ENCODE peak calls at places on chromosomes 7 and 10, in five cellular contexts. T is EL, Q is HEK293T, L is GF-D8, J is A673. N is an unnamed sample.
A peak's percentile ranks its signal among the peaks of the same experiment; 100 is the strongest.

GRCh38 chr7:149284343-149284742 is 22.3 kb downstream of the ZNF783 start:
- DNase-seq in T (no peak), Q (no peak), L (no peak), J (no peak), N (no peak)

GRCh38 chr7:41256186-41256945 is 446.5 kb downstream of the INHBA start:
- DNase-seq in T (peak; percentile 60), Q (no peak), L (no peak), J (no peak), N (no peak)

GRCh38 chr10:127968027-127968441 is 61.1 kb downstream of the PTPRE start:
- DNase-seq in T (no peak), Q (no peak), L (no peak), J (no peak), N (no peak)

GRCh38 chr7:45184326-45185027 is 26.9 kb downstream of the RAMP3 start:
- DNase-seq in T (no peak), Q (no peak), L (no peak), J (no peak), N (no peak)

GRCh38 chr10:72061491-72061890 is 26.9 kb downstream of the SPOCK2 start:
- DNase-seq in T (no peak), Q (no peak), L (no peak), J (no peak), N (no peak)

GRCh38 chr7:922334-923107 is 32.0 kb downstream of the ADAP1 start:
- DNase-seq in T (no peak), Q (no peak), L (peak; percentile 50), J (no peak), N (no peak)

GRCh38 chr10:97570146-97570788 is 2.3 kb upstream of the ANKRD2 start:
- DNase-seq in T (no peak), Q (no peak), L (no peak), J (no peak), N (no peak)

GRCh38 chr7:105906169-105906568 is 29.8 kb upstream of the ATXN7L1 start:
- DNase-seq in T (no peak), Q (no peak), L (no peak), J (peak; percentile 24), N (no peak)

GRCh38 chr10:72257051-72257892 is 16.5 kb upstream of the DDIT4 start:
- DNase-seq in T (no peak), Q (no peak), L (peak; percentile 55), J (no peak), N (no peak)

GRCh38 chr10:111102381-111102973 is 25.6 kb downstream of the ADRA2A start:
- DNase-seq in T (no peak), Q (no peak), L (no peak), J (no peak), N (no peak)

GRCh38 chr7:2802082-2802481 is 42.0 kb downstream of the GNA12 start:
- DNase-seq in T (peak; percentile 72), Q (no peak), L (no peak), J (no peak), N (no peak)

GRCh38 chr7:27678617-27679260 is 16.1 kb upstream of the HIBADH start:
- DNase-seq in T (peak; percentile 71), Q (no peak), L (no peak), J (no peak), N (peak; percentile 62)

GRCh38 chr10:78224602-78225001 is 190.9 kb downstream of the RPS24 start:
- DNase-seq in T (peak; percentile 72), Q (no peak), L (no peak), J (no peak), N (no peak)

GRCh38 chr7:119482209-119482608 is 790.8 kb upstream of the KCND2 start:
- DNase-seq in T (no peak), Q (peak; percentile 31), L (no peak), J (peak; percentile 51), N (peak; percentile 76)

GRCh38 chr10:51716981-51717380 is 17.6 kb upstream of the CSTF2T start:
- DNase-seq in T (no peak), Q (no peak), L (no peak), J (no peak), N (no peak)

GRCh38 chr7:114670676-114671075 is 251.2 kb upstream of the MDFIC start:
- DNase-seq in T (no peak), Q (no peak), L (no peak), J (no peak), N (no peak)

GRCh38 chr7:152435384-152436278 is at the start of gene KMT2C:
- DNase-seq in T (peak; percentile 44), Q (peak; percentile 66), L (no peak), J (peak; percentile 56), N (peak; percentile 53)

GRCh38 chr10:69222157-69223027 is 2.3 kb downstream of the HKDC1 start:
- DNase-seq in T (peak; percentile 66), Q (peak; percentile 53), L (peak; percentile 90), J (peak; percentile 81), N (peak; percentile 63)

GRCh38 chr7:135320277-135320676 is 86.6 kb downstream of the STRA8 start:
- DNase-seq in T (peak; percentile 68), Q (no peak), L (no peak), J (peak; percentile 38), N (peak; percentile 20)

GRCh38 chr7:123125231-123125630 is 74.5 kb downstream of the SLC13A1 start:
- DNase-seq in T (no peak), Q (no peak), L (no peak), J (no peak), N (no peak)

GRCh38 chr10:22554481-22555182 is 159.7 kb downstream of the PIP4K2A start:
- DNase-seq in T (no peak), Q (peak; percentile 63), L (no peak), J (no peak), N (no peak)

GRCh38 chr7:44278451-44279161 is 46.8 kb downstream of the CAMK2B start:
- DNase-seq in T (no peak), Q (no peak), L (no peak), J (no peak), N (no peak)

GRCh38 chr7:20299647-20300312 is 30.9 kb upstream of the ITGB8 start:
- DNase-seq in T (peak; percentile 12), Q (no peak), L (no peak), J (no peak), N (no peak)

GRCh38 chr10:24822557-24822956 is 98.9 kb upstream of the ARHGAP21 start:
- DNase-seq in T (no peak), Q (no peak), L (no peak), J (no peak), N (peak; percentile 41)

GRCh38 chr7:155190608-155191536 is 106.8 kb upstream of the INSIG1 start:
- DNase-seq in T (peak; percentile 34), Q (peak; percentile 88), L (no peak), J (peak; percentile 49), N (peak; percentile 38)

GRCh38 chr7:34327681-34328080 is 330.3 kb upstream of the NPSR1 start:
- DNase-seq in T (peak; percentile 66), Q (no peak), L (no peak), J (no peak), N (no peak)

GRCh38 chr10:69092959-69093850 is 5.3 kb downstream of the SRGN start:
- DNase-seq in T (peak; percentile 79), Q (peak; percentile 67), L (peak; percentile 60), J (peak; percentile 87), N (peak; percentile 87)